ENCODE peak calls at places on chromosomes 4 and X, in five cellular contexts. One of them, this sample, is unnamed.

GRCh38 chr4:163448541-163449203 is 24.9 kb downstream of the TKTL2 start:
- DNase-seq in kidney epithelial cell: peak
- DNase-seq in activated CD4-positive, alpha-beta T cell treated with anti-CD3 and anti-CD28 coated beads, Interleukin-2, amount 10 ng/mL, durations not matched to agents 7 days and 5 days: no peak
- DNase-seq in T1000: peak
- DNase-seq in brain microvascular endothelial cell: peak
- DNase-seq in this sample: no peak

GRCh38 chrX:46788902-46789301 is 30.0 kb upstream of the SLC9A7 start:
- DNase-seq in kidney epithelial cell: no peak
- DNase-seq in activated CD4-positive, alpha-beta T cell treated with anti-CD3 and anti-CD28 coated beads, Interleukin-2, amount 10 ng/mL, durations not matched to agents 7 days and 5 days: no peak
- DNase-seq in T1000: no peak
- DNase-seq in brain microvascular endothelial cell: peak
- DNase-seq in this sample: no peak

GRCh38 chr4:40413396-40413795 is 78.3 kb downstream of the CHRNA9 start:
- DNase-seq in kidney epithelial cell: no peak
- DNase-seq in activated CD4-positive, alpha-beta T cell treated with anti-CD3 and anti-CD28 coated beads, Interleukin-2, amount 10 ng/mL, durations not matched to agents 7 days and 5 days: no peak
- DNase-seq in T1000: no peak
- DNase-seq in brain microvascular endothelial cell: no peak
- DNase-seq in this sample: no peak

GRCh38 chr4:56330691-56331090 is 56.6 kb downstream of the AASDH start:
- DNase-seq in kidney epithelial cell: no peak
- DNase-seq in activated CD4-positive, alpha-beta T cell treated with anti-CD3 and anti-CD28 coated beads, Interleukin-2, amount 10 ng/mL, durations not matched to agents 7 days and 5 days: no peak
- DNase-seq in T1000: no peak
- DNase-seq in brain microvascular endothelial cell: peak
- DNase-seq in this sample: no peak

GRCh38 chr4:184358521-184359232 is 115.7 kb downstream of the IRF2 start:
- DNase-seq in kidney epithelial cell: no peak
- DNase-seq in activated CD4-positive, alpha-beta T cell treated with anti-CD3 and anti-CD28 coated beads, Interleukin-2, amount 10 ng/mL, durations not matched to agents 7 days and 5 days: no peak
- DNase-seq in T1000: no peak
- DNase-seq in brain microvascular endothelial cell: no peak
- DNase-seq in this sample: no peak

GRCh38 chr4:37666625-37667071 is 19.5 kb downstream of the RELL1 start:
- DNase-seq in kidney epithelial cell: peak
- DNase-seq in activated CD4-positive, alpha-beta T cell treated with anti-CD3 and anti-CD28 coated beads, Interleukin-2, amount 10 ng/mL, durations not matched to agents 7 days and 5 days: peak
- DNase-seq in T1000: peak
- DNase-seq in brain microvascular endothelial cell: peak
- DNase-seq in this sample: peak

GRCh38 chr4:2486981-2487380 is 18.1 kb downstream of the RNF4 start:
- DNase-seq in kidney epithelial cell: no peak
- DNase-seq in activated CD4-positive, alpha-beta T cell treated with anti-CD3 and anti-CD28 coated beads, Interleukin-2, amount 10 ng/mL, durations not matched to agents 7 days and 5 days: no peak
- DNase-seq in T1000: no peak
- DNase-seq in brain microvascular endothelial cell: no peak
- DNase-seq in this sample: no peak

GRCh38 chr4:121272526-121272925 is 108.3 kb downstream of the QRFPR start:
- DNase-seq in kidney epithelial cell: peak
- DNase-seq in activated CD4-positive, alpha-beta T cell treated with anti-CD3 and anti-CD28 coated beads, Interleukin-2, amount 10 ng/mL, durations not matched to agents 7 days and 5 days: no peak
- DNase-seq in T1000: peak
- DNase-seq in brain microvascular endothelial cell: peak
- DNase-seq in this sample: no peak

GRCh38 chr4:99885063-99885664 is 9.1 kb downstream of the LAMTOR3 start:
- DNase-seq in kidney epithelial cell: no peak
- DNase-seq in activated CD4-positive, alpha-beta T cell treated with anti-CD3 and anti-CD28 coated beads, Interleukin-2, amount 10 ng/mL, durations not matched to agents 7 days and 5 days: peak
- DNase-seq in T1000: no peak
- DNase-seq in brain microvascular endothelial cell: peak
- DNase-seq in this sample: peak

GRCh38 chrX:150525061-150525919 is 43.1 kb upstream of the MTM1 start:
- DNase-seq in kidney epithelial cell: no peak
- DNase-seq in activated CD4-positive, alpha-beta T cell treated with anti-CD3 and anti-CD28 coated beads, Interleukin-2, amount 10 ng/mL, durations not matched to agents 7 days and 5 days: no peak
- DNase-seq in T1000: no peak
- DNase-seq in brain microvascular endothelial cell: no peak
- DNase-seq in this sample: no peak

GRCh38 chrX:46485897-46486296 is 59.3 kb downstream of the ZNF674 start:
- DNase-seq in kidney epithelial cell: no peak
- DNase-seq in activated CD4-positive, alpha-beta T cell treated with anti-CD3 and anti-CD28 coated beads, Interleukin-2, amount 10 ng/mL, durations not matched to agents 7 days and 5 days: peak
- DNase-seq in T1000: no peak
- DNase-seq in brain microvascular endothelial cell: no peak
- DNase-seq in this sample: no peak